ENCODE peak calls at places on chromosomes 16 and 17, in eight cellular contexts. J is keratinocyte, D is Peyer's patch, Z is sigmoid colon, L is mammary epithelial cell, V is osteocyte, U is lower lobe of right lung, X is OCI-LY7. O is an unnamed sample.

GRCh38 chr17:1179635-1180433 is at the start of gene ABR:
- DNase-seq in J (no peak), D (peak), Z (peak), L (peak), V (no peak), U (peak), X (peak), O (peak)

GRCh38 chr17:38730526-38731379 is 612 bp downstream of the CISD3 start:
- DNase-seq in J (no peak), D (peak), Z (peak), L (peak), V (no peak), U (peak), X (peak), O (no peak)

GRCh38 chr17:71237903-71238538 is 882.8 kb upstream of the SOX9 start:
- DNase-seq in J (peak), D (no peak), Z (no peak), L (peak), V (no peak), U (no peak), X (peak), O (no peak)

GRCh38 chr16:81946206-81946605 is 65.1 kb downstream of the SDR42E1 start:
- DNase-seq in J (no peak), D (no peak), Z (no peak), L (no peak), V (no peak), U (no peak), X (no peak), O (no peak)

GRCh38 chr17:57289130-57289529 is 32.8 kb downstream of the MSI2 start:
- DNase-seq in J (no peak), D (no peak), Z (no peak), L (no peak), V (no peak), U (no peak), X (no peak), O (no peak)

GRCh38 chr17:47188266-47188665 is 829 bp downstream of the CDC27 start:
- DNase-seq in J (no peak), D (no peak), Z (no peak), L (peak), V (no peak), U (no peak), X (peak), O (no peak)

GRCh38 chr17:74748529-74749261 is at the start of gene NHERF1:
- DNase-seq in J (no peak), D (peak), Z (peak), L (peak), V (peak), U (peak), X (peak), O (peak)

GRCh38 chr17:27323538-27324212 is 29.8 kb downstream of the WSB1 start:
- DNase-seq in J (no peak), D (no peak), Z (peak), L (peak), V (peak), U (peak), X (no peak), O (no peak)

GRCh38 chr17:2083613-2084128 is 28.8 kb downstream of the HIC1 start:
- DNase-seq in J (no peak), D (peak), Z (no peak), L (no peak), V (no peak), U (peak), X (no peak), O (no peak)

GRCh38 chr17:75996665-75997590 is 3.7 kb upstream of the CDK3 start:
- DNase-seq in J (no peak), D (peak), Z (peak), L (peak), V (no peak), U (peak), X (peak), O (no peak)

GRCh38 chr16:30005341-30006094 is 5.3 kb downstream of the DOC2A start:
- DNase-seq in J (no peak), D (peak), Z (no peak), L (no peak), V (peak), U (no peak), X (peak), O (peak)

GRCh38 chr17:13073013-13073412 is 55.2 kb upstream of the ELAC2 start:
- DNase-seq in J (no peak), D (no peak), Z (no peak), L (no peak), V (no peak), U (no peak), X (no peak), O (no peak)

GRCh38 chr16:51146256-51146924 is 4.7 kb downstream of the SALL1 start:
- DNase-seq in J (no peak), D (no peak), Z (no peak), L (no peak), V (no peak), U (no peak), X (peak), O (no peak)

GRCh38 chr17:29069526-29070041 is 26.6 kb downstream of the PIPOX start:
- DNase-seq in J (no peak), D (no peak), Z (no peak), L (peak), V (no peak), U (no peak), X (no peak), O (no peak)

GRCh38 chr17:48333034-48333491 is 97.0 kb downstream of the SKAP1 start:
- DNase-seq in J (no peak), D (no peak), Z (no peak), L (peak), V (no peak), U (no peak), X (no peak), O (no peak)

GRCh38 chr17:1484060-1484535 is 8.4 kb downstream of the MYO1C start:
- DNase-seq in J (no peak), D (no peak), Z (no peak), L (no peak), V (no peak), U (no peak), X (no peak), O (no peak)

GRCh38 chr16:74019608-74020007 is 277.0 kb upstream of the PSMD7 start:
- DNase-seq in J (no peak), D (no peak), Z (no peak), L (no peak), V (no peak), U (no peak), X (no peak), O (no peak)

GRCh38 chr17:41065829-41066624 is at the start of gene KRTAP2-4:
- DNase-seq in J (peak), D (no peak), Z (no peak), L (peak), V (no peak), U (no peak), X (no peak), O (no peak)

GRCh38 chr16:4580245-4580644 is 24.1 kb downstream of the C16orf96 start:
- DNase-seq in J (no peak), D (no peak), Z (no peak), L (no peak), V (no peak), U (no peak), X (no peak), O (no peak)

GRCh38 chr16:3044708-3045107 is 1.7 kb upstream of the MMP25 start:
- DNase-seq in J (no peak), D (no peak), Z (no peak), L (no peak), V (no peak), U (no peak), X (no peak), O (no peak)

GRCh38 chr16:84324439-84325262 is 30.0 kb downstream of the WFDC1 start:
- DNase-seq in J (no peak), D (no peak), Z (no peak), L (peak), V (no peak), U (no peak), X (no peak), O (no peak)

GRCh38 chr17:20278805-20279204 is 188.5 kb downstream of the LGALS9B start:
- DNase-seq in J (no peak), D (no peak), Z (no peak), L (no peak), V (no peak), U (no peak), X (no peak), O (no peak)

GRCh38 chr17:74042744-74043486 is 160.6 kb upstream of the RPL38 start:
- DNase-seq in J (peak), D (no peak), Z (peak), L (peak), V (no peak), U (no peak), X (no peak), O (no peak)

GRCh38 chr16:57203451-57203850 is 17.3 kb downstream of the RSPRY1 start:
- DNase-seq in J (no peak), D (no peak), Z (no peak), L (no peak), V (no peak), U (no peak), X (no peak), O (no peak)

GRCh38 chr16:73605309-73605708 is 557.4 kb upstream of the ZFHX3 start:
- DNase-seq in J (no peak), D (no peak), Z (no peak), L (no peak), V (no peak), U (no peak), X (no peak), O (no peak)

DNA sequence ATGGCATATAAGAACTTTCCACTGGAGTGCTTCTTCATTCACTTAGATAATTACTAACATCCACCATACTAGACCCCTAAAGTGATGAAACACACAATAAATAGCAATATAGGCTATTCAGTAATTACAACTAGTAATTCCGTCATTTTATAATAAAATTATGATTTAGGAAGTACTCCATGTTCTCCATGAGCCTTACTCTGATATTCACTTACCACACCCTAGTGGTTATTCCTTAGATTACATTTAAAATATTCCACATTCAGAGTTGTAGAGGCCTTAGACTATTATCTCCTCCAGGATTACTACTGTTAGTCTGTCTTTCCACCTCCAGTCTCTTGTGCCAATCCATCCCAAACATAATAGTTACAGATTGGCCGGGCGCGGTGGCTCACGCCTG is 62.4 kb downstream of the STH start:
- DNase-seq in J (no peak), D (no peak), Z (no peak), L (peak), V (no peak), U (no peak), X (no peak), O (no peak)
- TF ChIP-seq CTCF in J (no peak), D (peak), Z (no peak), L (peak), V (peak), U (peak), X (peak), O (no peak)

GRCh38 chr16:78228704-78229103 is 129.2 kb downstream of the WWOX start:
- DNase-seq in J (no peak), D (no peak), Z (no peak), L (no peak), V (no peak), U (no peak), X (no peak), O (no peak)

GRCh38 chr16:78224342-78224741 is 124.9 kb downstream of the WWOX start:
- DNase-seq in J (no peak), D (no peak), Z (no peak), L (no peak), V (no peak), U (no peak), X (no peak), O (no peak)

GRCh38 chr16:78230832-78231231 is 131.4 kb downstream of the WWOX start:
- DNase-seq in J (no peak), D (no peak), Z (no peak), L (peak), V (no peak), U (no peak), X (no peak), O (no peak)

GRCh38 chr16:78227855-78228254 is 128.4 kb downstream of the WWOX start:
- DNase-seq in J (no peak), D (no peak), Z (no peak), L (no peak), V (no peak), U (no peak), X (peak), O (no peak)
- TF ChIP-seq CTCF in J (peak), D (peak), Z (no peak), L (no peak), V (peak), U (no peak), X (peak), O (no peak)

GRCh38 chr16:14378131-14378551 is 251.9 kb downstream of the PARN start:
- DNase-seq in J (no peak), D (no peak), Z (no peak), L (peak), V (no peak), U (no peak), X (no peak), O (no peak)

GRCh38 chr16:14374451-14375131 is 255.5 kb downstream of the PARN start:
- DNase-seq in J (no peak), D (no peak), Z (no peak), L (no peak), V (no peak), U (no peak), X (no peak), O (no peak)

GRCh38 chr16:14375132-14375491 is 254.9 kb downstream of the PARN start:
- DNase-seq in J (no peak), D (no peak), Z (no peak), L (no peak), V (no peak), U (no peak), X (no peak), O (no peak)

GRCh38 chr16:14377326-14377725 is 252.7 kb downstream of the PARN start:
- DNase-seq in J (no peak), D (no peak), Z (no peak), L (no peak), V (no peak), U (no peak), X (no peak), O (no peak)

GRCh38 chr16:14378684-14379467 is 251.2 kb downstream of the PARN start:
- DNase-seq in J (no peak), D (no peak), Z (no peak), L (peak), V (no peak), U (no peak), X (no peak), O (no peak)
- TF ChIP-seq CTCF in J (no peak), D (no peak), Z (no peak), L (peak), V (no peak), U (no peak), X (no peak), O (no peak)

DNA sequence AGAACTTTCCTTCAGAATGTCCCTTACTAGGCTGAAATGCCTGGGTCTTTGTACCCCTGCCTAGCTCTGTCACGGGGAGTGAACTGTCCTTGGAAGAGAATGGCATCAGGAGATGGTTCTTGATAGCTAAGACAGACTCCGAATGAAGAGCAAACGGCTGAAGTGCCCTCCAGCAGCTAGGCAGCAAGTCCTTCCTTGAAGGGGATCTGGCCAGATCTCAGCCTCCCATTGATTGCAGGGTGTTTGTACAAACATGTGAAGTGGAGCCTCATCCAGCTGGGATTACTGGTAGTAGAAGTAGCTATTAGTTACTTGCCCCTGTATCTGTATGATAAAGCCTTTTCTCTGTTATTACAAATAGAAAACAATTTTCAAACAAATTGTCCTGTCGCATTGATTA is 30.9 kb downstream of the LRRC36 start:
- DNase-seq in J (no peak), D (no peak), Z (no peak), L (no peak), V (no peak), U (no peak), X (no peak), O (no peak)
- TF ChIP-seq CTCF in J (no peak), D (no peak), Z (no peak), L (no peak), V (no peak), U (no peak), X (no peak), O (no peak)

DNA sequence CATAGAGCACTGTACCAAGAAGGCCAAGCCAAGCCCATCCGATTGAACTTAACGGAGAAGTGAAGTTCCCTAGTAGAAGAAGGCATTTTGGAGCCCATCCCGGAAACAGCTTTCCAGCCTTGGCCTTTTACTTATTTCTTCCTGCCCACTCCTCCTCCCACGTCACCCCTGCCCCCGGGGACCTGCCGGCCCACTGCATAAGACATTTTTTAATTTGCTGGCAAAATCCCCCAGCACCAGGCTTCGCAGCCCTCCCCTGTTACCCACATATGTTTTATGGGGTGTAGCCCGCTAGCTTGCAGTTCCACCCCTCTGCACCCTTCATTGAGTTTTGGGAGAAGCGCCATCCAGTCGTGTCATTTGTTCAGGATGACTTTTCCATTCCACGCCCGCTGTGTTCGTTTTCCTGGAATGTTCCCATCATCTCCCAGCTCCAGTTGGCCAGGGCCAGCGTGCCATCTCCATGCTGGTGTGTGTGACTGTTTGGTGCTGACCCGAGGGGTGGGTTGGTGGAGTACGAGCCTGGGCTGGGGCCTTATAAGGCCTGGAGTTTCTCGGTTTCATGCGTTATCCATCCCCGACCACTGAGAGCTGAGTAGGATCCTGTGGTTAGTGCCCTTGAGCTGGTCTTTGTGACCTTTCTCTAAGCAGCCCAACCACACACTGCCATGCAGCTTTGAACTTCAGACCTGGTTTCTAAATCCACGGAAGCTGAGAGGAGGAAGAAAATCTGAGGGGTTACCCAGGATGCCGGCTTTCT is 20.0 kb upstream of the TBX2 start:
- DNase-seq in J (no peak), D (no peak), Z (no peak), L (no peak), V (no peak), U (peak), X (no peak), O (no peak)
- TF ChIP-seq CTCF in J (no peak), D (no peak), Z (no peak), L (no peak), V (no peak), U (no peak), X (no peak), O (no peak)

DNA sequence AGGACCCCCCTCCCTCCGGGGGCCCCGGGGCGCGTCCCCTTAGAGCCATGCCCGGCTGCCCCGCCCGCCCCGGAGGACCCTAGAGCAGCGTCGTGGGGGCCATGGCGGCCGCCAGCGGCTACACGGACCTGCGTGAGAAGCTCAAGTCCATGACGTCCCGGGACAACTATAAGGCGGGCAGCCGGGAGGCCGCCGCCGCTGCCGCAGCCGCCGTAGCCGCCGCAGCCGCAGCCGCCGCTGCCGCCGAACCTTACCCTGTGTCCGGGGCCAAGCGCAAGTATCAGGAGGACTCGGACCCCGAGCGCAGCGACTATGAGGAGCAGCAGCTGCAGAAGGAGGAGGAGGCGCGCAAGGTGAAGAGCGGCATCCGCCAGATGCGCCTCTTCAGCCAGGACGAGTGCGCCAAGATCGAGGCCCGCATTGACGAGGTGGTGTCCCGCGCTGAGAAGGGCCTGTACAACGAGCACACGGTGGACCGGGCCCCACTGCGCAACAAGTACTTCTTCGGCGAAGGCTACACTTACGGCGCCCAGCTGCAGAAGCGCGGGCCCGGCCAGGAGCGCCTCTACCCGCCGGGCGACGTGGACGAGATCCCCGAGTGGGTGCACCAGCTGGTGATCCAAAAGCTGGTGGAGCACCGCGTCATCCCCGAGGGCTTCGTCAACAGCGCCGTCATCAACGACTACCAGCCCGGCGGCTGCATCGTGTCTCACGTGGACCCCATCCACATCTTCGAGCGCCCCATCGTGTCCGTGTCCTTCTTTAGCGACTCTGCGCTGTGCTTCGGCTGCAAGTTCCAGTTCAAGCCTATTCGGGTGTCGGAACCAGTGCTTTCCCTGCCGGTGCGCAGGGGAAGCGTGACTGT is 747 bp downstream of the ALKBH5 start:
- DNase-seq in J (no peak), D (peak), Z (peak), L (peak), V (no peak), U (peak), X (peak), O (peak)
- TF ChIP-seq CTCF in J (peak), D (no peak), Z (no peak), L (no peak), V (no peak), U (no peak), X (no peak), O (no peak)

GRCh38 chr16:68400083-68400923 is 48.0 kb downstream of the SMPD3 start:
- DNase-seq in J (no peak), D (no peak), Z (no peak), L (no peak), V (no peak), U (peak), X (no peak), O (no peak)

GRCh38 chr16:68397710-68398171 is 50.6 kb downstream of the SMPD3 start:
- DNase-seq in J (no peak), D (no peak), Z (no peak), L (no peak), V (no peak), U (peak), X (no peak), O (no peak)

GRCh38 chr16:68401871-68402747 is 46.2 kb downstream of the SMPD3 start:
- DNase-seq in J (no peak), D (no peak), Z (no peak), L (peak), V (no peak), U (peak), X (no peak), O (no peak)

GRCh38 chr16:68400924-68401460 is 47.3 kb downstream of the SMPD3 start:
- DNase-seq in J (no peak), D (no peak), Z (no peak), L (no peak), V (no peak), U (peak), X (no peak), O (no peak)

DNA sequence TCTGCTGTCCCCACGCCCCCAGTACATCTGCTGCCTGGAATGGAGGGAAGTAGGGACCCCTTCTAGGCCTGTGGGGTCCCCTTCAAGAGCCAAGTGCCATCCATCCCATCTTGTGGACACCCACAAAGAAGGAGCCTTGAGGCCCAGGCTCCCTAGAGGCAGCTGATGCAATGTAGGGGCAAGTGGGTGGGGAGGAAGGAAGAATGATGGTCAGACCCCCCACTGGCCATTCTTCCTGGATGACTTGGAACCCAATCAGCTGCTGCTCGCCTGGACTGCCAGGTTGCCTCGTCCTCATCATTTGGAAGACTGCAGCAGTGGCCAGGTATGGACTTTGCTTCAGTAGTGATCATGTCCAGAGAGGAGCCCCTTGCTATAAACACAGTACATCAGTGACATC is 48.9 kb downstream of the SMPD3 start:
- DNase-seq in J (no peak), D (no peak), Z (no peak), L (no peak), V (no peak), U (peak), X (no peak), O (no peak)
- TF ChIP-seq CTCF in J (no peak), D (no peak), Z (no peak), L (no peak), V (no peak), U (no peak), X (no peak), O (no peak)